ENCODE peak calls at places on chromosomes 1 and 21, in four cellular contexts. E, V, Q and T are unnamed samples.

GRCh38 chr1:13699936-13700520 is at the start of gene PRDM2:
- DNase-seq in Q (peak), E (peak), V (peak), T (peak)

GRCh38 chr21:35226302-35226701 is 177.2 kb upstream of the RUNX1 start:
- DNase-seq in Q (peak), E (peak), V (no peak), T (no peak)

GRCh38 chr1:43302721-43303476 is 2.1 kb downstream of the TIE1 start:
- DNase-seq in E (no peak), V (no peak), Q (peak), T (no peak)

GRCh38 chr1:162206749-162207635 is 137.5 kb downstream of the NOS1AP start:
- DNase-seq in Q (no peak), V (no peak), E (no peak), T (no peak)

GRCh38 chr1:25616932-25617625 is 488 bp downstream of the MAN1C1 start:
- DNase-seq in Q (no peak), V (peak), E (peak), T (no peak)

GRCh38 chr1:200981278-200981677 is 42.2 kb downstream of the KIF21B start:
- DNase-seq in E (no peak), Q (no peak), V (no peak), T (no peak)

GRCh38 chr21:25735895-25736597 is 1.3 kb downstream of the GABPA start:
- DNase-seq in E (no peak), V (no peak), Q (peak), T (no peak)

GRCh38 chr1:36154765-36155559 is 998 bp upstream of the MAP7D1 start:
- DNase-seq in Q (no peak), V (no peak), E (peak), T (peak)

GRCh38 chr1:101309334-101310221 is 72.8 kb downstream of the S1PR1 start:
- DNase-seq in V (peak), Q (peak), E (peak), T (peak)

GRCh38 chr1:7233646-7234470 is 448.6 kb downstream of the CAMTA1 start:
- DNase-seq in E (no peak), V (no peak), Q (no peak), T (no peak)

GRCh38 chr1:53061859-53062714 is at the start of gene PODN:
- DNase-seq in E (peak), V (peak), Q (no peak), T (no peak)

GRCh38 chr1:154713001-154713400 is 105.0 kb upstream of the ADAR start:
- DNase-seq in V (no peak), E (no peak), Q (no peak), T (no peak)

GRCh38 chr1:168789501-168789900 is 60.5 kb upstream of the DPT start:
- DNase-seq in V (no peak), E (no peak), Q (no peak), T (no peak)
- TF ChIP-seq CTCF in V (no peak), E (no peak), Q (no peak), T (no peak)

GRCh38 chr21:19256934-19257660 is 853.5 kb upstream of the TMPRSS15 start:
- DNase-seq in E (no peak), V (no peak), Q (no peak), T (no peak)
- TF ChIP-seq CTCF in E (no peak), V (no peak), Q (no peak), T (no peak)

GRCh38 chr1:38616846-38617245 is 242.7 kb downstream of the RRAGC start:
- DNase-seq in V (no peak), Q (no peak), E (peak), T (no peak)

GRCh38 chr1:38614861-38615260 is 244.7 kb downstream of the RRAGC start:
- DNase-seq in E (no peak), Q (no peak), V (no peak), T (no peak)

GRCh38 chr1:38613996-38614395 is 245.6 kb downstream of the RRAGC start:
- DNase-seq in E (no peak), V (no peak), Q (no peak), T (no peak)

GRCh38 chr1:38612956-38613355 is 246.6 kb downstream of the RRAGC start:
- DNase-seq in E (no peak), V (no peak), Q (no peak), T (no peak)

DNA sequence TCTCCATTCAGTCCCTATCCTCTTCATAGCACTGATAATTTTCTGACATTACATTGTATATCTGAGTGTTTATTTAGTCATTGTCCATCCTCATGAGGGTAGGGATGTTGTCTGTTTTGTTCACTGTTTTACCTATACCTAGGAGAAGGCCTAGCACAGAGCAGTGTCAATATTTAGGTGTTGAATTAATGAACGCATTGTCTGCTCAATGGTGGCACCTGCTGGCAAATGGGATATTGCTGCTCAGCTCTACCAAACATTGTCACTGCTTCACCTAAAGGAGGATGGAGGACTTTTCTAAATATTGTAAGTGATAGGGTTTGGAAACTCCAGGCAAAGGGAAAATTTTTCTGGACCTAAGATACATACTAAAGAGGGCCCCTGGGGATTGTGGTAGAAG is 243.9 kb downstream of the RRAGC start:
- DNase-seq in E (no peak), Q (no peak), V (no peak), T (no peak)
- TF ChIP-seq CTCF in E (no peak), Q (peak), V (no peak), T (peak)

DNA sequence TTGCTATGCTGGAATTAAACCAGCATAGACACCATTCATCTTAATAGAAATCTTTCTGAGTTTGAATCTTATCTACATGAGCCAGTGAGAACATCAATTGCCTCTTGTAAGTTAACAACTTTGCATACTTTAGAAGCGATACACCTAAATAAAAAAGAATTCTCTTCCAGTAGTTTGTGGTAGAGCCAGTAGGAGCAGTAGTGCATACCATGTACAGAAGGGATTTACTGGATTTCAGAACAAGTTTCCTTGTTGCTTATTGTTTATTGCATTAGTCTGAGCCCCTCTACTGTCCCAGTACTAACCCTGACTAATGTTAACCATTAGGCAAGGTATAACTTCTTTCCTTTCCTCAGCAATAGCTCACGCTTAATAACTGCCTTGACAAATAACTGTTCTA is 313.2 kb downstream of the TGFB2 start:
- DNase-seq in V (no peak), Q (peak), E (no peak), T (no peak)
- TF ChIP-seq CTCF in V (no peak), Q (peak), E (no peak), T (no peak)

GRCh38 chr1:48906729-48907128 is 130.0 kb upstream of the BEND5 start:
- DNase-seq in V (no peak), E (no peak), Q (no peak), T (no peak)

GRCh38 chr1:48898894-48899293 is 122.2 kb upstream of the BEND5 start:
- DNase-seq in Q (no peak), V (no peak), E (no peak), T (no peak)

GRCh38 chr1:48908606-48909005 is 131.9 kb upstream of the BEND5 start:
- DNase-seq in Q (no peak), V (no peak), E (no peak), T (no peak)

DNA sequence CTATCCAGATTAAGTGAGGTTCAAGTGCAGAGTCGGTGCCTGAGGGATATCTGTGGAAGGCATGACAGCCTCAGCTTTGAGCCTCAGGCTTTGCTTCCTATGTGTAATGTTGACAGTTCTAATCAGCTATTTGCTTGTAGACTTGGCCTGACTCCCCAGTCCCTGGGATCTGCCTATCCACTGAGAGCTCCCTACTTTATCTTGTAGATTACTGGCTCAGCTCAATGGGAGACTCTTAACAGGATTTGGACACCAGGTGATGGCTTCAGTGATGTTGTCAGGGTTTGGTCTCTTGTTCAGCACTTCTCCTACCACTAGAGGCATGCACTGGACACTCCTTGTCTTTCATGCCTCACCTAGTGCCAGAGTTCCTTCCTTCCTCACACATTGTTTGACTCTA is 126.6 kb upstream of the BEND5 start:
- DNase-seq in Q (no peak), E (no peak), V (no peak), T (no peak)
- TF ChIP-seq CTCF in Q (no peak), E (no peak), V (no peak), T (no peak)

GRCh38 chr1:65020774-65021173 is 54.4 kb upstream of the JAK1 start:
- DNase-seq in Q (peak), V (no peak), E (no peak), T (no peak)
- TF ChIP-seq CTCF in Q (peak), V (peak), E (peak), T (peak)

GRCh38 chr1:54499097-54500029 is 48.7 kb upstream of the ACOT11 start:
- DNase-seq in Q (peak), V (no peak), E (peak), T (peak)
- TF ChIP-seq CTCF in Q (peak), V (no peak), E (peak), T (peak)

GRCh38 chr1:15065736-15066135 is 87.8 kb upstream of the TMEM51 start:
- DNase-seq in E (no peak), Q (no peak), V (no peak), T (no peak)
- TF ChIP-seq CTCF in E (no peak), Q (no peak), V (no peak), T (no peak)